ENCODE peak calls at places on chromosome X, in four cellular contexts. V, U, Q and L are unnamed samples.
A peak's percentile ranks its signal among the peaks of the same experiment; 100 is the strongest.

GRCh38 chrX:154738013-154738738 is 12.7 kb downstream of the GAB3 start:
- DNase-seq in V (peak; percentile 68), U (no peak), Q (no peak), L (no peak)

GRCh38 chrX:13167444-13168207 is 123.2 kb upstream of the FAM9C start:
- DNase-seq in V (peak; percentile 29), U (no peak), Q (no peak), L (no peak)

GRCh38 chrX:3415011-3415410 is 68.6 kb upstream of the MXRA5 start:
- DNase-seq in V (no peak), U (no peak), Q (no peak), L (no peak)

GRCh38 chrX:95703696-95704095 is 980.9 kb upstream of the DIAPH2 start:
- DNase-seq in V (peak; percentile 1), U (no peak), Q (peak; percentile 42), L (no peak)

GRCh38 chrX:96833333-96833732 is 50.4 kb upstream of the RPA4 start:
- DNase-seq in V (no peak), U (no peak), Q (no peak), L (no peak)

GRCh38 chrX:2447484-2447883 is 53.3 kb downstream of the DHRSX start:
- DNase-seq in V (no peak), U (no peak), Q (no peak), L (no peak)

GRCh38 chrX:69133561-69134542 is 31.4 kb downstream of the PJA1 start:
- DNase-seq in V (peak; percentile 75), U (no peak), Q (no peak), L (peak; percentile 68)

GRCh38 chrX:12138366-12139313 is at the start of gene FRMPD4:
- DNase-seq in V (no peak), U (no peak), Q (no peak), L (no peak)

GRCh38 chrX:36859231-36859630 is 148.9 kb upstream of the FAM47C start:
- DNase-seq in V (no peak), U (no peak), Q (no peak), L (no peak)

GRCh38 chrX:41167888-41168287 is 82.6 kb downstream of the USP9X start:
- DNase-seq in V (peak; percentile 23), U (no peak), Q (no peak), L (no peak)

GRCh38 chrX:66110112-66110511 is 53.9 kb upstream of the HEPH start:
- DNase-seq in V (peak; percentile 23), U (no peak), Q (no peak), L (no peak)

GRCh38 chrX:43450355-43450754 is 205.7 kb upstream of the MAOA start:
- DNase-seq in V (no peak), U (no peak), Q (no peak), L (no peak)

GRCh38 chrX:9739130-9739529 is 26.5 kb downstream of the GPR143 start:
- DNase-seq in V (no peak), U (no peak), Q (no peak), L (no peak)

GRCh38 chrX:143115466-143115865 is 89.7 kb downstream of the SPANXN4 start:
- DNase-seq in V (no peak), U (no peak), Q (no peak), L (no peak)

GRCh38 chrX:44874481-44875184 is 1.6 kb downstream of the KDM6A start:
- DNase-seq in V (peak; percentile 38), U (peak; percentile 55), Q (no peak), L (peak; percentile 35)

GRCh38 chrX:2391869-2392606 is 108.7 kb downstream of the DHRSX start:
- DNase-seq in V (peak; percentile 96), U (no peak), Q (no peak), L (peak; percentile 94)

GRCh38 chrX:109537324-109537665 is 651 bp downstream of the NXT2 start:
- DNase-seq in V (peak; percentile 90), U (no peak), Q (peak; percentile 23), L (peak; percentile 94)

GRCh38 chrX:131617182-131617581 is 73.3 kb downstream of the OR13H1 start:
- DNase-seq in V (peak; percentile 8), U (no peak), Q (no peak), L (peak; percentile 82)